ENCODE peak calls at places on chromosomes 11 and 22, in eight cellular contexts. One of them, this sample, is unnamed.

GRCh38 chr22:21697021-21697771 is 31.4 kb downstream of the PPIL2 start:
- DNase-seq in left ventricle myocardium inferior: no peak
- DNase-seq in breast epithelium: no peak
- DNase-seq in CD4-positive, alpha-beta T cell: no peak
- DNase-seq in prostate gland: no peak
- DNase-seq in transverse colon: no peak
- DNase-seq in AG09319: no peak
- DNase-seq in uterus: no peak
- DNase-seq in this sample: no peak

GRCh38 chr11:126149759-126150236 is 61.7 kb downstream of the RPUSD4 start:
- DNase-seq in left ventricle myocardium inferior: no peak
- DNase-seq in breast epithelium: no peak
- DNase-seq in CD4-positive, alpha-beta T cell: no peak
- DNase-seq in prostate gland: no peak
- DNase-seq in transverse colon: no peak
- DNase-seq in AG09319: no peak
- DNase-seq in uterus: peak; percentile 63
- DNase-seq in this sample: no peak

GRCh38 chr22:49943771-49944398 is 16.7 kb upstream of the PIM3 start:
- DNase-seq in left ventricle myocardium inferior: no peak
- DNase-seq in breast epithelium: no peak
- DNase-seq in CD4-positive, alpha-beta T cell: no peak
- DNase-seq in prostate gland: no peak
- DNase-seq in transverse colon: no peak
- DNase-seq in AG09319: no peak
- DNase-seq in uterus: no peak
- DNase-seq in this sample: no peak

GRCh38 chr11:11770921-11771484 is 70.8 kb upstream of the USP47 start:
- DNase-seq in left ventricle myocardium inferior: no peak
- DNase-seq in breast epithelium: no peak
- DNase-seq in CD4-positive, alpha-beta T cell: no peak
- DNase-seq in prostate gland: no peak
- DNase-seq in transverse colon: no peak
- DNase-seq in AG09319: no peak
- DNase-seq in uterus: no peak
- DNase-seq in this sample: no peak

GRCh38 chr22:36730176-36730858 is 26.8 kb upstream of the CACNG2 start:
- DNase-seq in left ventricle myocardium inferior: no peak
- DNase-seq in breast epithelium: no peak
- DNase-seq in CD4-positive, alpha-beta T cell: no peak
- DNase-seq in prostate gland: no peak
- DNase-seq in transverse colon: no peak
- DNase-seq in AG09319: no peak
- DNase-seq in uterus: no peak
- DNase-seq in this sample: no peak

GRCh38 chr11:1303973-1304372 is 5.5 kb downstream of the TOLLIP start:
- DNase-seq in left ventricle myocardium inferior: no peak
- DNase-seq in breast epithelium: peak; percentile 49
- DNase-seq in CD4-positive, alpha-beta T cell: no peak
- DNase-seq in prostate gland: peak; percentile 58
- DNase-seq in transverse colon: peak; percentile 38
- DNase-seq in AG09319: no peak
- DNase-seq in uterus: peak; percentile 15
- DNase-seq in this sample: peak; percentile 79

GRCh38 chr11:111736191-111736590 is 30.0 kb downstream of the PPP2R1B start:
- DNase-seq in left ventricle myocardium inferior: no peak
- DNase-seq in breast epithelium: no peak
- DNase-seq in CD4-positive, alpha-beta T cell: no peak
- DNase-seq in prostate gland: no peak
- DNase-seq in transverse colon: no peak
- DNase-seq in AG09319: peak; percentile 34
- DNase-seq in uterus: no peak
- DNase-seq in this sample: peak; percentile 34

GRCh38 chr22:38981005-38981658 is 1.0 kb upstream of the APOBEC3B start:
- DNase-seq in left ventricle myocardium inferior: no peak
- DNase-seq in breast epithelium: no peak
- DNase-seq in CD4-positive, alpha-beta T cell: no peak
- DNase-seq in prostate gland: peak; percentile 62
- DNase-seq in transverse colon: peak; percentile 54
- DNase-seq in AG09319: no peak
- DNase-seq in uterus: peak; percentile 55
- DNase-seq in this sample: peak; percentile 92

GRCh38 chr22:30647536-30647935 is 12.0 kb downstream of the SLC35E4 start:
- DNase-seq in left ventricle myocardium inferior: no peak
- DNase-seq in breast epithelium: no peak
- DNase-seq in CD4-positive, alpha-beta T cell: no peak
- DNase-seq in prostate gland: no peak
- DNase-seq in transverse colon: no peak
- DNase-seq in AG09319: no peak
- DNase-seq in uterus: no peak
- DNase-seq in this sample: no peak

GRCh38 chr22:30646518-30647160 is 11.1 kb downstream of the SLC35E4 start:
- DNase-seq in left ventricle myocardium inferior: no peak
- DNase-seq in breast epithelium: no peak
- DNase-seq in CD4-positive, alpha-beta T cell: no peak
- DNase-seq in prostate gland: no peak
- DNase-seq in transverse colon: no peak
- DNase-seq in AG09319: no peak
- DNase-seq in uterus: no peak
- DNase-seq in this sample: no peak

GRCh38 chr22:30650508-30651116 is 15.0 kb downstream of the SLC35E4 start:
- DNase-seq in left ventricle myocardium inferior: no peak
- DNase-seq in breast epithelium: no peak
- DNase-seq in CD4-positive, alpha-beta T cell: no peak
- DNase-seq in prostate gland: no peak
- DNase-seq in transverse colon: no peak
- DNase-seq in AG09319: no peak
- DNase-seq in uterus: no peak
- DNase-seq in this sample: peak; percentile 55

GRCh38 chr22:30648825-30649224 is 13.2 kb downstream of the SLC35E4 start:
- DNase-seq in left ventricle myocardium inferior: no peak
- DNase-seq in breast epithelium: no peak
- DNase-seq in CD4-positive, alpha-beta T cell: no peak
- DNase-seq in prostate gland: no peak
- DNase-seq in transverse colon: no peak
- DNase-seq in AG09319: no peak
- DNase-seq in uterus: no peak
- DNase-seq in this sample: no peak

GRCh38 chr22:30649430-30650007 is 13.9 kb downstream of the SLC35E4 start:
- DNase-seq in left ventricle myocardium inferior: peak; percentile 24
- DNase-seq in breast epithelium: no peak
- DNase-seq in CD4-positive, alpha-beta T cell: peak; percentile 32
- DNase-seq in prostate gland: no peak
- DNase-seq in transverse colon: peak; percentile 79
- DNase-seq in AG09319: no peak
- DNase-seq in uterus: peak; percentile 50
- DNase-seq in this sample: no peak
- TF ChIP-seq CTCF in left ventricle myocardium inferior: no peak
- TF ChIP-seq CTCF in breast epithelium: no peak
- TF ChIP-seq CTCF in CD4-positive, alpha-beta T cell: no peak
- TF ChIP-seq CTCF in prostate gland: no peak
- TF ChIP-seq CTCF in transverse colon: no peak
- TF ChIP-seq CTCF in AG09319: no peak
- TF ChIP-seq CTCF in uterus: no peak
- TF ChIP-seq CTCF in this sample: no peak

GRCh38 chr11:64360403-64360980 is 1.5 kb downstream of the RPS6KA4 start:
- DNase-seq in left ventricle myocardium inferior: no peak
- DNase-seq in breast epithelium: no peak
- DNase-seq in CD4-positive, alpha-beta T cell: no peak
- DNase-seq in prostate gland: no peak
- DNase-seq in transverse colon: no peak
- DNase-seq in AG09319: no peak
- DNase-seq in uterus: no peak
- DNase-seq in this sample: no peak

GRCh38 chr11:64361659-64362058 is 2.7 kb downstream of the RPS6KA4 start:
- DNase-seq in left ventricle myocardium inferior: no peak
- DNase-seq in breast epithelium: no peak
- DNase-seq in CD4-positive, alpha-beta T cell: no peak
- DNase-seq in prostate gland: no peak
- DNase-seq in transverse colon: no peak
- DNase-seq in AG09319: no peak
- DNase-seq in uterus: no peak
- DNase-seq in this sample: no peak

GRCh38 chr11:64358536-64358906 is 441 bp upstream of the RPS6KA4 start:
- DNase-seq in left ventricle myocardium inferior: no peak
- DNase-seq in breast epithelium: no peak
- DNase-seq in CD4-positive, alpha-beta T cell: no peak
- DNase-seq in prostate gland: no peak
- DNase-seq in transverse colon: no peak
- DNase-seq in AG09319: no peak
- DNase-seq in uterus: no peak
- DNase-seq in this sample: no peak

GRCh38 chr11:64358907-64359711 is at the start of gene RPS6KA4:
- DNase-seq in left ventricle myocardium inferior: peak; percentile 68
- DNase-seq in breast epithelium: peak; percentile 57
- DNase-seq in CD4-positive, alpha-beta T cell: no peak
- DNase-seq in prostate gland: peak; percentile 56
- DNase-seq in transverse colon: peak; percentile 73
- DNase-seq in AG09319: no peak
- DNase-seq in uterus: peak; percentile 47
- DNase-seq in this sample: peak; percentile 65

DNA sequence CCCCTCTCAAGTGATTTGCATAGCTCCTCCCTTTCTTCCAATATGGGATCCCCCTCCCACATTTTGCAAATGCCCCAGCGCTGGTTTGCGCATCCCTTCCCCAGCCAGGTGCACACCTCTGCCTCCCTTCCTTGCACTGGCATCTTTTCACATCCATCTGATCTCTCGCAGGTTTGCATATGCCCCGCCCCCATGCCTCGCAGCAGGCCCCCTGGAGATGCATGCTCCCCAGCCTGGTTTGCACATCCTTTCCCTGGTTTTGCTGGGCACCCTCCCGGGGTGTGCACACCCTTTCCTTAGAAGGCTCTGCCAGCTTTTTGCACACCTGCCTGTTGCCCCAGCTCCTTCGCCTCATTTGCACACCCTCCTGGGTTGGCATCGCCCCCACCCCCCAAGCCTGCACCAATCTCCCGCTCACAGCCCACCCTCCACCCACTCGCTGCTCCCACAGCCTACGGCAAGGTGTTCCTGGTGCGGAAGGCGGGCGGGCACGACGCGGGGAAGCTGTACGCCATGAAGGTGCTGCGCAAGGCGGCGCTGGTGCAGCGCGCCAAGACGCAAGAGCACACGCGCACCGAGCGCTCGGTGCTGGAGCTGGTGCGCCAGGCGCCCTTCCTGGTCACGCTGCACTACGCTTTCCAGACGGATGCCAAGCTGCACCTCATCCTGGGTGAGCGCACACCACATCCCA is 895 bp downstream of the RPS6KA4 start:
- DNase-seq in left ventricle myocardium inferior: no peak
- DNase-seq in breast epithelium: no peak
- DNase-seq in CD4-positive, alpha-beta T cell: no peak
- DNase-seq in prostate gland: no peak
- DNase-seq in transverse colon: peak; percentile 22
- DNase-seq in AG09319: no peak
- DNase-seq in uterus: no peak
- DNase-seq in this sample: peak; percentile 23
- TF ChIP-seq CTCF in left ventricle myocardium inferior: no peak
- TF ChIP-seq CTCF in breast epithelium: no peak
- TF ChIP-seq CTCF in CD4-positive, alpha-beta T cell: no peak
- TF ChIP-seq CTCF in prostate gland: no peak
- TF ChIP-seq CTCF in transverse colon: no peak
- TF ChIP-seq CTCF in AG09319: no peak
- TF ChIP-seq CTCF in uterus: no peak
- TF ChIP-seq CTCF in this sample: no peak

DNA sequence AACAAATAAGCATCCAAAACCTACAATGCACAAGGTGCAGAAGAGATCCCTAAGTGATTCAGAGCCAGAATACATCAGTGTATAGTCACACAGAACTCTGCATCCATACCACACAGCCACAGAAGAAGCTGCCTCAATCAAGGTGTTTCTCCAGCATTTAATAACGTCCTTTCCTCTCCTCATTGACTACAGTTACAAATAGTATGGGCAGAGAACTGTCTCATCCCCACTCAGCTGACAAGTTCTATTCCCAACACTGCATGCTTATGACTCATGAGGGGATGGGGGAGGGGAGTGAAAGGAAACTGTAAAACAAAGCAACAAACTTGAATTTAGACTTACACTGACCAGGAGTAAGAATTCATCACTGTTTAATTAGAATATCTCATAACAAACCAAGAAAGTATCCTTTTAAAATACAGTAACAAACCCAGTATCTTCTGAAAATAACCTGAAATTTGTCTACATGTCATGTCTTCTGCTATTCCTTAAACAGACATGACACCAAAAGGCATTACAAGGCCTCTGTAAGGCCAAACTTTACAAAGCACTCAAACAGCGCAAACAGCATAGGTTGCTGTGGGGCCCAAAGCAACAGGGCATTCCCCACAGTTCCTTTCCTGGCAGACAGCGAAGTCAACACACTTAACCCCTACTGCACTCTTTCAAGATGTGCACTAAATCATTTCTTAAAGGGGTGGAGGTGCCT is 29.3 kb downstream of the CELF1 start:
- DNase-seq in left ventricle myocardium inferior: no peak
- DNase-seq in breast epithelium: no peak
- DNase-seq in CD4-positive, alpha-beta T cell: peak; percentile 32
- DNase-seq in prostate gland: no peak
- DNase-seq in transverse colon: no peak
- DNase-seq in AG09319: no peak
- DNase-seq in uterus: peak; percentile 78
- DNase-seq in this sample: peak; percentile 27
- TF ChIP-seq CTCF in left ventricle myocardium inferior: no peak
- TF ChIP-seq CTCF in breast epithelium: no peak
- TF ChIP-seq CTCF in CD4-positive, alpha-beta T cell: no peak
- TF ChIP-seq CTCF in prostate gland: no peak
- TF ChIP-seq CTCF in transverse colon: no peak
- TF ChIP-seq CTCF in AG09319: no peak
- TF ChIP-seq CTCF in uterus: no peak
- TF ChIP-seq CTCF in this sample: no peak

GRCh38 chr22:43975041-43975440 is 19.8 kb downstream of the SAMM50 start:
- DNase-seq in left ventricle myocardium inferior: no peak
- DNase-seq in breast epithelium: no peak
- DNase-seq in CD4-positive, alpha-beta T cell: no peak
- DNase-seq in prostate gland: no peak
- DNase-seq in transverse colon: no peak
- DNase-seq in AG09319: no peak
- DNase-seq in uterus: no peak
- DNase-seq in this sample: no peak

GRCh38 chr22:43978558-43978957 is 23.3 kb downstream of the SAMM50 start:
- DNase-seq in left ventricle myocardium inferior: no peak
- DNase-seq in breast epithelium: no peak
- DNase-seq in CD4-positive, alpha-beta T cell: no peak
- DNase-seq in prostate gland: no peak
- DNase-seq in transverse colon: no peak
- DNase-seq in AG09319: no peak
- DNase-seq in uterus: no peak
- DNase-seq in this sample: no peak

GRCh38 chr22:43974028-43974545 is 18.8 kb downstream of the SAMM50 start:
- DNase-seq in left ventricle myocardium inferior: no peak
- DNase-seq in breast epithelium: no peak
- DNase-seq in CD4-positive, alpha-beta T cell: no peak
- DNase-seq in prostate gland: no peak
- DNase-seq in transverse colon: no peak
- DNase-seq in AG09319: no peak
- DNase-seq in uterus: no peak
- DNase-seq in this sample: no peak

GRCh38 chr22:43980579-43980978 is 25.3 kb downstream of the SAMM50 start:
- DNase-seq in left ventricle myocardium inferior: no peak
- DNase-seq in breast epithelium: no peak
- DNase-seq in CD4-positive, alpha-beta T cell: no peak
- DNase-seq in prostate gland: no peak
- DNase-seq in transverse colon: no peak
- DNase-seq in AG09319: no peak
- DNase-seq in uterus: no peak
- DNase-seq in this sample: no peak

GRCh38 chr22:43976861-43977795 is 21.9 kb downstream of the SAMM50 start:
- DNase-seq in left ventricle myocardium inferior: no peak
- DNase-seq in breast epithelium: no peak
- DNase-seq in CD4-positive, alpha-beta T cell: no peak
- DNase-seq in prostate gland: no peak
- DNase-seq in transverse colon: no peak
- DNase-seq in AG09319: no peak
- DNase-seq in uterus: no peak
- DNase-seq in this sample: no peak
- TF ChIP-seq CTCF in left ventricle myocardium inferior: no peak
- TF ChIP-seq CTCF in breast epithelium: no peak
- TF ChIP-seq CTCF in CD4-positive, alpha-beta T cell: no peak
- TF ChIP-seq CTCF in prostate gland: no peak
- TF ChIP-seq CTCF in transverse colon: no peak
- TF ChIP-seq CTCF in AG09319: no peak
- TF ChIP-seq CTCF in uterus: no peak
- TF ChIP-seq CTCF in this sample: no peak